ENCODE peak calls at places on chromosomes 5 and 9, in five cellular contexts. O is SJSA1, U is fibroblast of villous mesenchyme, I is caudate nucleus, M is H9. B is an unnamed sample.
A peak's percentile ranks its signal among the peaks of the same experiment; 100 is the strongest.

GRCh38 chr5:123476696-123477095 is 35.3 kb upstream of the CSNK1G3 start:
- DNase-seq in O (no peak), U (peak; percentile 12), I (no peak), M (no peak), B (no peak)

GRCh38 chr5:57845025-57845424 is 362.4 kb upstream of the ACTBL2 start:
- DNase-seq in O (no peak), U (no peak), I (no peak), M (no peak), B (no peak)

GRCh38 chr5:75461679-75462078 is 49.8 kb downstream of the CERT1 start:
- DNase-seq in O (no peak), U (peak; percentile 16), I (no peak), M (no peak), B (no peak)

GRCh38 chr9:122386316-122386872 is 15.6 kb downstream of the PTGS1 start:
- DNase-seq in O (no peak), U (no peak), I (no peak), M (no peak), B (no peak)

GRCh38 chr9:135440620-135441019 is 39.0 kb upstream of the PPP1R26 start:
- DNase-seq in O (no peak), U (no peak), I (no peak), M (no peak), B (no peak)

GRCh38 chr5:101364469-101364868 is 461.4 kb upstream of the ST8SIA4 start:
- DNase-seq in O (no peak), U (no peak), I (no peak), M (no peak), B (no peak)

GRCh38 chr9:127212453-127212852 is 52.1 kb upstream of the GARNL3 start:
- DNase-seq in O (no peak), U (no peak), I (no peak), M (no peak), B (no peak)

GRCh38 chr5:71589903-71590302 is 2.8 kb downstream of the MCCC2 start:
- DNase-seq in O (no peak), U (no peak), I (no peak), M (no peak), B (no peak)

GRCh38 chr9:117092582-117092981 is 322.3 kb downstream of the ASTN2 start:
- DNase-seq in O (no peak), U (no peak), I (no peak), M (no peak), B (no peak)

GRCh38 chr5:92527311-92528078 is 1053.5 kb downstream of the NR2F1-AS1 start:
- DNase-seq in O (peak; percentile 16), U (peak; percentile 71), I (no peak), M (no peak), B (no peak)

GRCh38 chr5:174453690-174454089 is 270.7 kb upstream of the MSX2 start:
- DNase-seq in O (no peak), U (no peak), I (no peak), M (no peak), B (no peak)

GRCh38 chr5:168263108-168263507 is 28.3 kb upstream of the WWC1 start:
- DNase-seq in O (no peak), U (no peak), I (no peak), M (no peak), B (no peak)